ENCODE peak calls at places on chromosome 10, in four cellular contexts. O is neuronal stem cell, G is neural progenitor cell, J is OCI-LY7. X is an unnamed sample. For H3K36me3, the result is how much of the 10 kb centered on the place peaks cover.

GRCh38 chr10:2619472-2619871 is 447.9 kb upstream of the PFKP start:
- DNase-seq in O (no peak), G (peak), J (peak), X (no peak)

GRCh38 chr10:30028006-30028441 is 31.4 kb downstream of the JCAD start:
- DNase-seq in O (no peak), G (no peak), J (no peak), X (no peak)

GRCh38 chr10:2885956-2886296 is 181.4 kb upstream of the PFKP start:
- DNase-seq in O (no peak), G (no peak), J (no peak), X (no peak)

GRCh38 chr10:49139000-49139865 is 5.4 kb upstream of the FAM170B start:
- DNase-seq in O (no peak), G (no peak), J (no peak), X (no peak)

GRCh38 chr10:33333260-33334169 is 952 bp downstream of the NRP1 start:
- DNase-seq in O (peak), G (no peak), J (no peak), X (no peak)

GRCh38 chr10:19713800-19714525 is 102.3 kb upstream of the PLXDC2 start:
- DNase-seq in O (no peak), G (peak), J (no peak), X (no peak)

GRCh38 chr10:108392286-108392685 is 1227.8 kb upstream of the SORCS1 start:
- DNase-seq in O (no peak), G (no peak), J (no peak), X (no peak)

GRCh38 chr10:73653701-73654100 is 2.1 kb downstream of the SYNPO2L start:
- DNase-seq in O (no peak), G (peak), J (peak), X (no peak)

GRCh38 chr10:11065567-11065966 is 47.9 kb downstream of the CELF2 start:
- DNase-seq in O (no peak), G (no peak), J (no peak), X (no peak)

GRCh38 chr10:6140141-6140841 is 51.5 kb downstream of the RBM17 start:
- DNase-seq in O (no peak), G (peak), J (no peak), X (no peak)

GRCh38 chr10:8392216-8392615 is 337.7 kb downstream of the GATA3 start:
- DNase-seq in O (no peak), G (no peak), J (no peak), X (no peak)

GRCh38 chr10:52623761-52624160 is 148.8 kb downstream of the MBL2 start:
- DNase-seq in O (no peak), G (no peak), J (no peak), X (no peak)

GRCh38 chr10:72460271-72460670 is 105.6 kb upstream of the DNAJB12 start:
- DNase-seq in O (no peak), G (no peak), J (no peak), X (no peak)

GRCh38 chr10:123294109-123294508 is 139.9 kb downstream of the BUB3 start:
- DNase-seq in O (no peak), G (no peak), J (no peak), X (no peak)

GRCh38 chr10:128863823-128864405 is 603.1 kb upstream of the MGMT start:
- DNase-seq in O (no peak), G (no peak), J (no peak), X (no peak)

GRCh38 chr10:13563481-13564445 is 23.0 kb upstream of the PRPF18 start:
- DNase-seq in O (no peak), G (no peak), J (no peak), X (no peak)

GRCh38 chr10:76543655-76544054 is 1094.0 kb downstream of the KCNMA1 start:
- DNase-seq in O (no peak), G (no peak), J (no peak), X (no peak)

GRCh38 chr10:6083523-6084475 is 5.0 kb upstream of the RBM17 start:
- DNase-seq in O (no peak), G (no peak), J (no peak), X (no peak)

GRCh38 chr10:33611423-33611822 is 277.0 kb upstream of the NRP1 start:
- DNase-seq in O (no peak), G (no peak), J (no peak), X (no peak)

GRCh38 chr10:72320676-72321247 is 34.0 kb downstream of the DNAJB12 start:
- DNase-seq in O (no peak), G (peak), J (peak), X (peak)

GRCh38 chr10:52703898-52704297 is 68.7 kb downstream of the MBL2 start:
- DNase-seq in O (no peak), G (no peak), J (no peak), X (no peak)

GRCh38 chr10:21510218-21511070 is 15.0 kb downstream of the SKIDA1 start:
- DNase-seq in O (peak), G (peak), J (no peak), X (no peak)

GRCh38 chr10:113739577-113739976 is 11.9 kb upstream of the PLEKHS1 start:
- DNase-seq in O (no peak), G (no peak), J (no peak), X (no peak)

GRCh38 chr10:31139497-31139896 is 107.8 kb upstream of the ZNF438 start:
- DNase-seq in O (no peak), G (no peak), J (no peak), X (no peak)

GRCh38 chr10:14487511-14487909 is 156.8 kb upstream of the FRMD4A start:
- DNase-seq in O (no peak), G (no peak), J (no peak), X (no peak)

GRCh38 chr10:99958287-99958686 is 51.5 kb downstream of the DNMBP start:
- DNase-seq in O (no peak), G (no peak), J (no peak), X (no peak)

GRCh38 chr10:33463011-33463410 is 128.5 kb upstream of the NRP1 start:
- DNase-seq in O (no peak), G (no peak), J (no peak), X (no peak)

GRCh38 chr10:124686707-124687376 is 57.3 kb downstream of the FAM53B start:
- DNase-seq in O (no peak), G (no peak), J (no peak), X (no peak)

GRCh38 chr10:119375574-119376265 is 166.8 kb downstream of the RGS10 start:
- DNase-seq in O (no peak), G (peak), J (no peak), X (no peak)

GRCh38 chr10:13417459-13418126 is 69.5 kb upstream of the SEPHS1 start:
- DNase-seq in O (no peak), G (no peak), J (no peak), X (no peak)

GRCh38 chr10:88184543-88185297 is 321.3 kb downstream of the PTEN start:
- DNase-seq in O (no peak), G (no peak), J (no peak), X (no peak)

GRCh38 chr10:73218466-73219191 is 28.4 kb downstream of the DNAJC9 start:
- DNase-seq in O (no peak), G (peak), J (peak), X (no peak)

GRCh38 chr10:27816305-27816704 is 70.7 kb upstream of the MKX start:
- DNase-seq in O (no peak), G (no peak), J (no peak), X (no peak)

GRCh38 chr10:12534824-12535223 is 185.5 kb downstream of the CAMK1D start:
- DNase-seq in O (no peak), G (no peak), J (no peak), X (no peak)

GRCh38 chr10:130487562-130487961 is 351.4 kb downstream of the GLRX3 start:
- DNase-seq in O (no peak), G (peak), J (no peak), X (no peak)

GRCh38 chr10:121262774-121263406 is 335.4 kb downstream of the FGFR2 start:
- DNase-seq in O (no peak), G (no peak), J (no peak), X (no peak)
- H3K36me3 ChIP-seq in O (under half), G (under half), J (under half), X (under half)

GRCh38 chr10:132550366-132551092 is 12.9 kb downstream of the INPP5A start:
- DNase-seq in O (no peak), G (no peak), J (peak), X (no peak)
- H3K4me3 ChIP-seq in O (no peak), G (no peak), J (no peak), X (no peak)

GRCh38 chr10:92408017-92408361 is 117.0 kb downstream of the MARCHF5 start:
- DNase-seq in O (no peak), G (no peak), J (no peak), X (no peak)
- H2AFZ ChIP-seq in O (no peak), G (no peak), J (no peak), X (no peak)

GRCh38 chr10:78000956-78001472 is 28.3 kb downstream of the POLR3A start:
- DNase-seq in O (no peak), G (no peak), J (no peak), X (no peak)

GRCh38 chr10:78002541-78003284 is 26.6 kb downstream of the POLR3A start:
- DNase-seq in O (no peak), G (no peak), J (no peak), X (no peak)

GRCh38 chr10:78004215-78005026 is 24.9 kb downstream of the POLR3A start:
- DNase-seq in O (no peak), G (no peak), J (no peak), X (no peak)

DNA sequence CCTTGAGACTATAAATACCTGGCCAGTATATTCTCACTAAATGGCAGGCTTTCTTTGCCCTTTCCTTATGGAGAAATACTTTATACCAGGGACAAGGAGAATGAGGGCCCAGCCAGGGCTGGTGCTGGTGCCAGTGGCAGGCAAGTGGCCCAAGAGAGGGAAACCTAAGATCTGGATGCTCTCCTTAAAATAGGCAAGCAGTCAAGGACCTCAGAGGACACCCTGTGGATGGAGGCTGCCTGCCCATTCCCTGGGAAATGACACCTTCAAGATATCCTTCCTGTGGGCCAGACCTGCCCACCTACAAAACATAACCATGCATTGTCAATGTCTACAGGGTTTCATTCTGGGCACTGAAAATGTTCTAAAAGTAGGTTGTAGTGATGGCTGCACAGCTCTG is 29.1 kb downstream of the POLR3A start:
- DNase-seq in O (no peak), G (no peak), J (no peak), X (no peak)
- H3K36me3 ChIP-seq in O (under half), G (under half), J (half or more), X (under half)

DNA sequence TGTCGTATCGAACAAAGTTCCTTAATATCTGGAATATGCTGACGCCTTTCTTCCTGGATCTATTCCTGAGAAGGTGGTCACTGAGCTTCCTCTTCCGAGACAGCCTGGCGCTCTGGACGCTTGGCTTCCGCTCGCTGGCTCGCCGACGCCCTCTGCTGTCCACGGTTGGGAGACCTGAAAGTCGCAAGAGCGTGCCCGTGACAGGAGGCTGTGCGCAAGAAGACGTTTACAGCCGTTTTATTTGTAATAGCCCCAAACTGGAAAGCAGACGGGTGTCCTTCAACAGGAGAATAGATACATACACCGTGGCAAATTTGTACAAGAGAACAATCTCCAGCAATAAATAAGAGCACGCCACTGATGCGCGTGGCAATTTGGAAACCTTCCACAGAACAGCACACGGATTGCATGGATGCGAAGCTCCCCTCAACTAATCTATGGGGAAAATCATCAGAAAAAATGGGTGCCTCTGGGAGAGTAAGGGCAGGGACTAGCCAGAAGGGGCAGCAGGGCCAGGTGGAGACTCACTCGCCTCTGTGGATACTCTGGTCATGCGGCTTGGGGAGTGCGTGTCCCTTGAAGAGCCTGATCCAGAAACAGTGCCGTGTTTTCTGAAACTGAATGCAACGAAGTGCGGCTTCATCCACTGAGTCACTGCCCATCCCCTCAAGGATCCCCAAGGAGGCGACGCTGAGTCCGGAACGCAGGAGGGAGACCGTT is 41.5 kb upstream of the BNIP3 start:
- DNase-seq in O (peak), G (peak), J (peak), X (no peak)
- H3K4me3 ChIP-seq in O (no peak), G (no peak), J (no peak), X (no peak)

DNA sequence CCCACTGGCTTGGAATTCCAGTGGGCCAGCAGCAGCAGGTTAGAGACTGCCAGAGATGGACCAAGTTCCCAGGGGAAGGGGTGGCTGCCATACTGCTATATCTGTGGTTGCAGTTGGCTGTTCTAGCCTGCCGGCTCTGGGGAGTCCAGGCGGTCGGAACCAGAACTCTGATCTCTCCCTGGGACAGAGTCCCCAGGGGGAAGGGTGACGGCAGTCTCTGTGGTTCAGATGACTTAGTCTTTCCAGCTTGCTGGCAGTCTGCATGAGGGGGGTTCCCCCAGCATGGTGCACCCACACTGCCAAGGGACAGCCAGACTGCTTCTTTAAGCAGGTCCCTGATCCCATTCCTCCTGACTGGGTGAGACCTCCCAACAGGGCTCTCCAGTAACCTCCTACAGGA is 82.5 kb downstream of the C10orf90 start:
- DNase-seq in O (no peak), G (no peak), J (no peak), X (no peak)
- H2AFZ ChIP-seq in O (no peak), G (no peak), J (no peak), X (no peak)

GRCh38 chr10:87105725-87106124 is 10.7 kb downstream of the SHLD2 start:
- DNase-seq in O (no peak), G (no peak), J (no peak), X (no peak)
- H3K36me3 ChIP-seq in O (under half), G (under half), J (half or more), X (under half)